ENCODE peak calls at places on chromosomes 11 and 22, in nine cellular contexts. Q is stomach, K is HepG2, C is A549, M is sigmoid colon, A is esophagus muscularis mucosa, D is K562, E is ovary, W is GM12878. H is an unnamed sample. For H3K4me1, the result is how much of the 10 kb centered on the place peaks cover.

GRCh38 chr22:50082961-50083461 is 2.2 kb downstream of the MLC1 start:
- DNase-seq in Q (no peak), K (peak), C (no peak), M (no peak), A (no peak), D (peak), E (no peak), W (no peak), H (no peak)

GRCh38 chr11:94513091-94513490 is 830 bp downstream of the C11orf97 start:
- DNase-seq in Q (no peak), K (peak), C (no peak), M (no peak), A (no peak), D (no peak), E (no peak), W (no peak), H (no peak)

GRCh38 chr11:77644887-77645286 is 7.3 kb upstream of the CLNS1A start:
- DNase-seq in Q (no peak), K (no peak), C (no peak), M (no peak), A (no peak), D (no peak), E (no peak), W (no peak), H (no peak)

GRCh38 chr11:119688362-119688761 is 40.6 kb downstream of the NECTIN1 start:
- DNase-seq in Q (no peak), K (no peak), C (no peak), M (no peak), A (no peak), D (no peak), E (no peak), W (no peak), H (no peak)

GRCh38 chr11:280762-281485 is 2.7 kb downstream of the NLRP6 start:
- DNase-seq in Q (no peak), K (no peak), C (no peak), M (peak), A (no peak), D (no peak), E (no peak), W (no peak), H (no peak)

GRCh38 chr22:49853981-49854791 is 542 bp downstream of the ZBED4 start:
- DNase-seq in Q (no peak), K (no peak), C (no peak), M (no peak), A (no peak), D (peak), E (peak), W (no peak), H (no peak)

GRCh38 chr11:119489087-119489486 is 66.1 kb upstream of the THY1 start:
- DNase-seq in Q (no peak), K (no peak), C (no peak), M (peak), A (no peak), D (no peak), E (no peak), W (no peak), H (no peak)

GRCh38 chr11:120217941-120218694 is 7.3 kb downstream of the OAF start:
- DNase-seq in Q (peak), K (peak), C (no peak), M (no peak), A (no peak), D (no peak), E (no peak), W (no peak), H (peak)

GRCh38 chr11:69563946-69564780 is 76.8 kb upstream of the CCND1 start:
- DNase-seq in Q (no peak), K (peak), C (no peak), M (peak), A (no peak), D (no peak), E (no peak), W (no peak), H (no peak)

GRCh38 chr22:35411112-35411511 is 11.2 kb downstream of the MCM5 start:
- DNase-seq in Q (no peak), K (no peak), C (no peak), M (no peak), A (no peak), D (no peak), E (no peak), W (peak), H (no peak)

GRCh38 chr11:27688076-27688475 is 12.2 kb downstream of the BDNF start:
- DNase-seq in Q (no peak), K (peak), C (no peak), M (no peak), A (no peak), D (no peak), E (no peak), W (no peak), H (no peak)
- H3K4me1 ChIP-seq in Q (under half), K (under half), C (under half), M (under half), A (under half), D (under half), E (under half), W (under half), H (under half)

GRCh38 chr11:35131760-35132159 is 7.2 kb upstream of the CD44 start:
- DNase-seq in Q (no peak), K (no peak), C (no peak), M (no peak), A (no peak), D (no peak), E (no peak), W (no peak), H (no peak)
- TF ChIP-seq EP300 in Q (no peak), K (no peak), C (no peak), M (no peak), A (no peak), D (no peak), E (no peak), W (no peak), H (no peak)

DNA sequence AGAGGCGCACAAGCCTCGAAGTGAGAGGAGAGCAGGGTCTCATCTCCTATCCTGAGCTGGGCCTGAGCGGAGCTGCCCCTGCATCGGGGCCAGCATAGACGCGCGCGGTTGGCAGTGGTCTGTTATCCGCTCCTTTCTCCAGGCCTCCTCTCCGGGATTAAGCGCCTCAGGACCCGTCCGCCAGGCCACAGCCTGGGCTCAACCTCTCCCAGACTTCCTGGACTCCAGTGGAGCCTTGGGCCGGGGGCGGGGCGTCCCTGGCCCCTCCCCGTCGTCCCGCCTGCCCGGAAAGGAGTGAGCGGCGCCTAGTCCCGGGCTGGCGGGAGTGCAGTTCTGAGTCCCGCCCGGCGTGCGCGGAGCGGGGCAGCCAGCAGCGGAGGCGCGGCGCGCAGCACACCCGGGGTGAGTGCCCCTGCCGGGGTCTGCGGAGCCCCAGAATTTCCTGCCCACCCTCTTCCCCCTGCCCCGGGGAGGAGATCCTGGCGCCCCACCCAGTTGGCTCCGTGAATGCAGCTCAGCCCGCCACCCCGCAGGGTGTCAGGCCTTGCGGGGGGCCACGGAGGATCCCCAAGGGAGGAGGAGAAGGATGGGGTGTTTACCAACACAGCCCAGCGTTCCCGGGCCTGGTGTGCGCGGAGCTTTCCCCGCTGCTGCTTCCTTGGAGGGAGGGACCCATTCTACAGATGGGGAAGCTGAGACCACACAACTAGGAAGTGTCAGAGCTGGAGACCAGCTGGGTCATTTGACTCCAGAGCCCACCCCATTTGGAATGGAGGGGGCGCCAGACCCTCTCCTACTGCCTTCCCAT is at the start of gene TCIRG1:
- DNase-seq in Q (peak), K (peak), C (peak), M (peak), A (peak), D (peak), E (peak), W (peak), H (peak)
- TF ChIP-seq POLR2A in Q (peak), K (no peak), C (peak), M (peak), A (peak), D (peak), E (peak), W (peak), H (peak)

GRCh38 chr22:19177164-19178064 is 1.1 kb downstream of the SLC25A1 start:
- DNase-seq in Q (no peak), K (no peak), C (no peak), M (peak), A (no peak), D (no peak), E (peak), W (no peak), H (no peak)
- H3K4me1 ChIP-seq in Q (half or more), K (half or more), C (under half), M (half or more), A (half or more), D (half or more), E (under half), W (under half), H (under half)

DNA sequence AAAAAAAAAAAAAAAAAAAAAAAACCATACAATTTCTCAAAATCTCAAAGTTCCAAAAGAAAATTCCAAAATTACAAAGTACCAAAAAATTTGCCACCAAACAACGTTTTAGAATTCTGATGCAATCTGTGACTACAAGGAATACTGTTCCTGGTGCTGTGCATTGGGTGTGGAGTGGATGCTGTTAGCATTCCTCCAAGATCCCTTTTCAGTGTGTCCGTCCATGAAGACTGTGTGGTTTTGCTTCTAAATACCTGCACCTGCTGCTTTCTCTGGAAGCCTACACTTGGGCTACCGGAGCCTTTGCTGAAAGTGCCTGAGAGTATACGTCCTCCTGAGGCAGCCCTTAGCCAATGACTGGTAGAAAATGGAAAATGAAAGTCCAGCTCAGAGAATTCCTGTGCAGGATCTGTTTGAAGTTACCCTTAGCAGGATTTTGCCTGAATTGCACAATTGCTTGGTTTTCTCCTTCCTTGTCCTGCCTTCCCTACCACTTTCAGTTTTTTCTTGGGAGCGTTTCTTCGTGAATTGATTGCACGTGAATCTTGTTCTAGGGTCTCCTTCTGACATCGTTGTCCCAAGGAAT is 140.8 kb downstream of the TRPC6 start:
- DNase-seq in Q (no peak), K (no peak), C (no peak), M (no peak), A (no peak), D (no peak), E (no peak), W (no peak), H (no peak)
- TF ChIP-seq EP300 in Q (no peak), K (no peak), C (no peak), M (no peak), A (no peak), D (no peak), E (no peak), W (no peak), H (no peak)

GRCh38 chr11:6608011-6608410 is 4.0 kb downstream of the TAF10 start:
- DNase-seq in Q (no peak), K (no peak), C (no peak), M (peak), A (no peak), D (no peak), E (no peak), W (no peak), H (no peak)
- TF ChIP-seq POLR2A in Q (no peak), K (no peak), C (no peak), M (no peak), A (no peak), D (no peak), E (no peak), W (no peak), H (no peak)

H was measured in tibial nerve.